ENCODE peak calls at places on chromosomes 5 and 9, in nine cellular contexts. T, B, O, P, L, G, W, S and D are unnamed samples.

GRCh38 chr9:134634190-134634589 is 7.4 kb upstream of the COL5A1 start:
- DNase-seq in T (no peak), B (no peak), O (no peak), P (peak; percentile 12), L (no peak), G (no peak), W (peak; percentile 47), S (no peak), D (no peak)

GRCh38 chr5:1130218-1130946 is 18.5 kb upstream of the SLC12A7 start:
- DNase-seq in T (peak; percentile 51), B (peak; percentile 88), O (no peak), P (no peak), L (no peak), G (no peak), W (peak; percentile 78), S (no peak), D (no peak)

GRCh38 chr9:137907776-137908175 is 30.2 kb downstream of the CACNA1B start:
- DNase-seq in T (no peak), B (no peak), O (no peak), P (no peak), L (no peak), G (no peak), W (no peak), S (no peak), D (no peak)

GRCh38 chr9:93177676-93178075 is 6.3 kb upstream of the WNK2 start:
- DNase-seq in T (no peak), B (no peak), O (no peak), P (no peak), L (no peak), G (no peak), W (no peak), S (no peak), D (no peak)

GRCh38 chr9:14908221-14909206 is 1.7 kb downstream of the FREM1 start:
- DNase-seq in T (no peak), B (peak; percentile 65), O (no peak), P (no peak), L (no peak), G (no peak), W (no peak), S (no peak), D (no peak)

GRCh38 chr9:92191801-92192200 is 76.6 kb upstream of the SPTLC1 start:
- DNase-seq in T (no peak), B (no peak), O (no peak), P (no peak), L (no peak), G (peak; percentile 35), W (no peak), S (peak; percentile 33), D (peak; percentile 70)

GRCh38 chr5:54900906-54901725 is 84.3 kb downstream of the ESM1 start:
- DNase-seq in T (no peak), B (no peak), O (no peak), P (no peak), L (no peak), G (peak; percentile 97), W (no peak), S (peak; percentile 96), D (no peak)

GRCh38 chr5:150162142-150162513 is 4.5 kb upstream of the CDX1 start:
- DNase-seq in T (no peak), B (no peak), O (no peak), P (no peak), L (no peak), G (no peak), W (no peak), S (no peak), D (no peak)

GRCh38 chr5:83026930-83027687 is 50.1 kb downstream of the TMEM167A start:
- DNase-seq in T (no peak), B (no peak), O (no peak), P (no peak), L (peak; percentile 30), G (peak; percentile 28), W (no peak), S (no peak), D (no peak)

GRCh38 chr5:159010611-159011497 is 88.9 kb downstream of the EBF1 start:
- DNase-seq in T (no peak), B (no peak), O (no peak), P (peak; percentile 37), L (peak; percentile 62), G (peak; percentile 50), W (no peak), S (peak; percentile 51), D (no peak)

GRCh38 chr5:146565764-146566163 is 49.8 kb upstream of the GPR151 start:
- DNase-seq in T (peak; percentile 13), B (peak; percentile 57), O (no peak), P (no peak), L (peak; percentile 56), G (peak; percentile 75), W (no peak), S (peak; percentile 76), D (no peak)
- TF ChIP-seq CTCF in T (peak; percentile 74), B (peak; percentile 41), O (peak; percentile 32), P (peak; percentile 50), L (peak; percentile 47), G (peak; percentile 73), W (peak; percentile 45), S (peak; percentile 82), D (peak; percentile 59)

DNA sequence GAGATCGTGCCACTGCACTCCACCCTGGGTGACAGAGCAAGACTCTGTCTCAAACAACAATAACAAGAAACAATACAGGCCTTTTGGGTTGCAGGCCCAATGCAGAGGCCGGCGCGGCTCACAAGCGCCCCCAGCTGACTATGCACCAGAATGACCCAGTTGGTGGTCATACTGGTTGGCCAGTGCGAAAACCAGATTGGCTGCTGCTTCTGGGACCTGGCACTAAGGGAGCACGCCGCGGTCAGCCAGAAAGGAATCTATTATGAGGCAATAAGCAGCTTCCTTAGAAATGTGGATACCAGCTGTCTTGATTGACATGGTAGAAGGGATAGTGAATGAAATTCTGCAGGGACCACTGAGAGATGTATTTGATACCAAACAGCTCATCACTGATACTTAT is 35.0 kb downstream of the RANBP17 start:
- DNase-seq in T (no peak), B (peak; percentile 16), O (no peak), P (no peak), L (peak; percentile 18), G (peak; percentile 60), W (peak; percentile 66), S (peak; percentile 73), D (no peak)
- TF ChIP-seq CTCF in T (peak; percentile 45), B (no peak), O (no peak), P (peak; percentile 48), L (peak; percentile 25), G (peak; percentile 40), W (peak; percentile 34), S (peak; percentile 52), D (peak; percentile 33)

DNA sequence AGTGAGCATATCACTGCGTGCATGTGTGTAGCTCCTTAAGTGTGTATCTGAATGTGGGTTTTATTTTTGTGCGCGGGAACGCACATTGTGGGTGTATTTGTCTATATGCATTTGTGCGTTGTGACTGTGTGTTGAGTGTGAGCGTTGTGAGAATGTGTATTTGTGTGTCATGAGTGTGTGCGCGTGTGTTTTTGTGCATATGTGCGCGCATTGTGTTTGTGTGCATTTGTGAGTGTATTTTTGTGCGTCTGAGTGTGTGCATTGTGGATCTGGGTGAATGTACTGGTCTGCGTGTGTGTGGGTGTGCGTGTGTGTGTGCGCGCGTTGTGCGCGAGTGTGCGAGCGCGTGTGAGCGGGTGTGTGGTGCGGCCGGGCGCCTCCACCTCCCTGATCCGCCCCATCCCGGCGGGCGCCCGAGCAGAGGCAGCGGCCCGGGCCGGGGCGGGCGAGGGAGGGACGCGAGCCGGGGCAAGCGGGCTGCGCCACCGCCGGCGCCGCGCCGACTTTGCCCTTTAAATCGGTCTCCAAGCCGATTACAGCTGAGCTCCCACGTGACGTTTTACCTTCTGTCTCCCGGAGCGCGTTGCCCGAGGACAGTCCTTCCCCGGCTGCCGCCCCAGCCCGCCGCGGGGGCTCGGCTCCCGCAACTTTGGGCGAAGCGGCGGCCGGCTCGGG is at the start of gene RASGRF2:
- DNase-seq in T (peak; percentile 14), B (no peak), O (no peak), P (peak; percentile 18), L (no peak), G (no peak), W (no peak), S (peak; percentile 24), D (no peak)
- TF ChIP-seq CTCF in T (no peak), B (no peak), O (no peak), P (no peak), L (no peak), G (no peak), W (no peak), S (no peak), D (no peak)

GRCh38 chr5:162243651-162244050 is 176.1 kb downstream of the GABRG2 start:
- DNase-seq in T (no peak), B (no peak), O (no peak), P (no peak), L (no peak), G (no peak), W (no peak), S (no peak), D (no peak)

DNA sequence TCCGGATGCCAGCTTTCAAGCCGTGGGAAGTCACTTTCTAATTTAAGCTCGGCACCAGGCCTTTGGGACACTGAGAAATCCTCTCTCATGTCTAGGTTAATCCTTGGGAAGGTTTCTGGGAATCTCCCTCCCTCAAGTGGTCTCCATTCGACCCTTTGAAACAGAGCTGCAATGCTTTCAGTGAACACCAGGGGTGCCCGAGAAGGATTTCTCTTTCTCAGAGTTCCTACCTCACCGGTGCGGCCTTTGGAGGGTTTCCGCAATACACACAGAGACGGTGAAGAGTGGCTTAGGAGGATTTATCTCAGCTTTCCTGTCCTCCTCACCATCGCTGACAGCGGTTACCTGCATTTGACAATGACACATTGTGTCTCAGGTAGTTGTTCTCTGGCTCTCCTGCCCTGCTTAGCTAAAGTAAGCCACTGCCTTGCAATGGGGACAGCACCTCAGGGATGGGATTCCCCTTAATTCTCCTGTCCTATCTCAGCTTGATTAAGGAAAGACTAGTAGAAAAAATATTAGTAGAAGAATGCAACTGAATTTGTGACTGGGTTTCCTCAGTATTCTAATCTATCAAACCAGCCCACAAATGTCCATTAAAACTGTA is 180.6 kb downstream of the GABRG2 start:
- DNase-seq in T (no peak), B (no peak), O (no peak), P (no peak), L (no peak), G (no peak), W (no peak), S (no peak), D (no peak)
- TF ChIP-seq CTCF in T (peak; percentile 57), B (no peak), O (no peak), P (no peak), L (no peak), G (peak; percentile 12), W (peak; percentile 17), S (no peak), D (peak; percentile 18)

GRCh38 chr5:127004721-127005120 is 25.6 kb downstream of the MARCHF3 start:
- DNase-seq in T (no peak), B (no peak), O (no peak), P (no peak), L (no peak), G (no peak), W (no peak), S (no peak), D (no peak)

GRCh38 chr5:127003798-127004495 is 26.4 kb downstream of the MARCHF3 start:
- DNase-seq in T (no peak), B (peak; percentile 18), O (no peak), P (no peak), L (no peak), G (no peak), W (no peak), S (no peak), D (no peak)

GRCh38 chr5:127002390-127002789 is 28.0 kb downstream of the MARCHF3 start:
- DNase-seq in T (no peak), B (no peak), O (no peak), P (no peak), L (no peak), G (peak; percentile 25), W (no peak), S (peak; percentile 74), D (no peak)

GRCh38 chr5:126998895-126999570 is 31.3 kb downstream of the MARCHF3 start:
- DNase-seq in T (no peak), B (no peak), O (no peak), P (no peak), L (no peak), G (no peak), W (no peak), S (no peak), D (no peak)

GRCh38 chr5:127001621-127002296 is 28.6 kb downstream of the MARCHF3 start:
- DNase-seq in T (no peak), B (no peak), O (no peak), P (no peak), L (no peak), G (peak; percentile 94), W (no peak), S (peak; percentile 88), D (no peak)
- TF ChIP-seq CTCF in T (no peak), B (no peak), O (no peak), P (no peak), L (no peak), G (no peak), W (no peak), S (no peak), D (no peak)